ENCODE peak calls at places on chromosomes 4 and X, in eight cellular contexts. T, U, G, E, S, N, A and J are unnamed samples.

GRCh38 chr4:139609647-139610046 is 53.6 kb upstream of the SETD7 start:
- DNase-seq in T (no peak), U (no peak), G (no peak), E (peak), S (peak), N (no peak), A (peak), J (peak)

GRCh38 chr4:7428261-7429068 is 6.3 kb downstream of the PSAPL1 start:
- DNase-seq in T (no peak), U (no peak), G (peak), E (no peak), S (no peak), N (no peak), A (no peak), J (no peak)

GRCh38 chr4:21709031-21709430 is 239.5 kb downstream of the KCNIP4 start:
- DNase-seq in T (no peak), U (no peak), G (no peak), E (no peak), S (no peak), N (no peak), A (no peak), J (no peak)

GRCh38 chr4:37977471-37978452 is 17.6 kb downstream of the PTTG2 start:
- DNase-seq in T (peak), U (peak), G (peak), E (peak), S (peak), N (peak), A (peak), J (peak)

GRCh38 chr4:30434656-30435055 is 285.5 kb upstream of the PCDH7 start:
- DNase-seq in T (no peak), U (no peak), G (no peak), E (no peak), S (no peak), N (no peak), A (no peak), J (no peak)

GRCh38 chr4:132386130-132386529 is 763.0 kb upstream of the PCDH10 start:
- DNase-seq in T (no peak), U (no peak), G (no peak), E (no peak), S (no peak), N (no peak), A (no peak), J (no peak)

GRCh38 chr4:2595436-2595835 is 59.0 kb downstream of the FAM193A start:
- DNase-seq in T (no peak), U (no peak), G (peak), E (no peak), S (no peak), N (no peak), A (no peak), J (no peak)

GRCh38 chr4:100128338-100128737 is 61.9 kb downstream of the DDIT4L start:
- DNase-seq in T (no peak), U (no peak), G (no peak), E (no peak), S (no peak), N (no peak), A (no peak), J (no peak)

GRCh38 chr4:76663794-76664193 is 228.8 kb downstream of the SHROOM3 start:
- DNase-seq in T (no peak), U (no peak), G (no peak), E (no peak), S (no peak), N (no peak), A (peak), J (no peak)

GRCh38 chrX:69163936-69164741 is 1.1 kb downstream of the PJA1 start:
- DNase-seq in T (peak), U (no peak), G (peak), E (no peak), S (no peak), N (no peak), A (no peak), J (no peak)

GRCh38 chr4:3041192-3042142 is 32.9 kb downstream of the HTT-AS start:
- DNase-seq in T (no peak), U (peak), G (peak), E (peak), S (peak), N (no peak), A (peak), J (peak)

GRCh38 chrX:16528620-16529019 is 121.3 kb upstream of the S100G start:
- DNase-seq in T (no peak), U (no peak), G (no peak), E (no peak), S (no peak), N (no peak), A (no peak), J (no peak)

GRCh38 chr4:72893354-72894066 is 176.0 kb downstream of the COX18 start:
- DNase-seq in T (no peak), U (no peak), G (no peak), E (no peak), S (no peak), N (no peak), A (no peak), J (no peak)

GRCh38 chr4:40183615-40184411 is 13.0 kb upstream of the RHOH start:
- DNase-seq in T (no peak), U (no peak), G (no peak), E (no peak), S (peak), N (no peak), A (no peak), J (peak)

GRCh38 chr4:137621056-137621455 is 88.8 kb upstream of the PCDH18 start:
- DNase-seq in T (no peak), U (no peak), G (no peak), E (no peak), S (no peak), N (no peak), A (no peak), J (no peak)

GRCh38 chr4:173494013-173494970 is 35.7 kb downstream of the HAND2 start:
- DNase-seq in T (peak), U (no peak), G (peak), E (peak), S (peak), N (no peak), A (peak), J (peak)

GRCh38 chr4:20422398-20422797 is 170.7 kb downstream of the SLIT2 start:
- DNase-seq in T (peak), U (no peak), G (no peak), E (peak), S (peak), N (peak), A (peak), J (peak)

GRCh38 chrX:138775501-138775900 is 64.0 kb upstream of the FGF13 start:
- DNase-seq in T (no peak), U (no peak), G (no peak), E (peak), S (peak), N (no peak), A (peak), J (peak)

GRCh38 chrX:9902651-9903050 is 64.5 kb upstream of the CLDN34 start:
- DNase-seq in T (no peak), U (no peak), G (no peak), E (no peak), S (no peak), N (no peak), A (peak), J (no peak)

GRCh38 chr4:113248320-113248719 is 198.9 kb downstream of the ANK2 start:
- DNase-seq in T (no peak), U (no peak), G (no peak), E (no peak), S (no peak), N (no peak), A (no peak), J (no peak)

GRCh38 chr4:2320152-2320551 is 58.2 kb upstream of the MXD4 start:
- DNase-seq in T (no peak), U (no peak), G (no peak), E (no peak), S (no peak), N (peak), A (no peak), J (no peak)

GRCh38 chr4:112515278-112516075 is 503 bp downstream of the NEUROG2 start:
- DNase-seq in T (no peak), U (peak), G (peak), E (no peak), S (peak), N (peak), A (peak), J (no peak)

GRCh38 chr4:57059890-57060716 is 50.1 kb downstream of the IGFBP7 start:
- DNase-seq in T (no peak), U (no peak), G (no peak), E (no peak), S (no peak), N (no peak), A (no peak), J (no peak)

GRCh38 chr4:52869196-52869595 is 7.1 kb downstream of the RASL11B start:
- DNase-seq in T (no peak), U (peak), G (peak), E (peak), S (peak), N (no peak), A (no peak), J (no peak)

GRCh38 chrX:50827996-50828395 is 14.0 kb upstream of the SHROOM4 start:
- DNase-seq in T (no peak), U (no peak), G (no peak), E (peak), S (peak), N (no peak), A (peak), J (no peak)

GRCh38 chr4:164251257-164251656 is 502.7 kb upstream of the SMIM31 start:
- DNase-seq in T (no peak), U (no peak), G (no peak), E (no peak), S (no peak), N (no peak), A (no peak), J (no peak)
- TF ChIP-seq CTCF in T (no peak), U (no peak), G (no peak), E (no peak), S (no peak), N (no peak), A (no peak), J (no peak)

DNA sequence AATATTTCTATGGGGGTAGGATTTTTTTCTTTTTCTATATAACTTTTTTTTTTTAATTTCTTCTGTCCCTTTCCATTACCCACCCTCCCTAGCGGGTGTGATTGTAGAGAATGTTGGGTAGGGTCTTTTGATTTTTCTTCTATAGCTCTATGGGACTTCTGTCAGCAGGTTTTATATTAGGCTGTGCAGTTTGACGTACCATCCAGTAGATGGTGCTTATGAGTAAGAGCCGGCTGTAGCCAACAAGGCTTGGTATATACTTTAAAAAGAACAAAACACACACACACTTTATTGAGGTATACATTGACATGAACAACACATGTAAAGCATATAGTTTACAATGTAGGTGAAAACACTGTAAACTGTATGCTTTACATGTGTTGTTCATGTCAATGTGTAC is 247.9 kb upstream of the POF1B start:
- DNase-seq in T (no peak), U (no peak), G (no peak), E (no peak), S (no peak), N (no peak), A (peak), J (no peak)
- TF ChIP-seq CTCF in T (no peak), U (no peak), G (no peak), E (peak), S (peak), N (peak), A (peak), J (no peak)

GRCh38 chr4:103201724-103202123 is 3.6 kb upstream of the CENPE start:
- DNase-seq in T (no peak), U (no peak), G (no peak), E (no peak), S (no peak), N (no peak), A (no peak), J (no peak)

GRCh38 chr4:103204114-103204513 is 6.0 kb upstream of the CENPE start:
- DNase-seq in T (no peak), U (no peak), G (no peak), E (peak), S (peak), N (no peak), A (peak), J (peak)

GRCh38 chr4:103207673-103208072 is 9.5 kb upstream of the CENPE start:
- DNase-seq in T (no peak), U (no peak), G (no peak), E (no peak), S (peak), N (no peak), A (peak), J (no peak)
- TF ChIP-seq CTCF in T (no peak), U (no peak), G (no peak), E (no peak), S (peak), N (no peak), A (peak), J (no peak)

GRCh38 chrX:83469551-83469950 is 38.5 kb upstream of the POU3F4 start:
- DNase-seq in T (no peak), U (no peak), G (no peak), E (no peak), S (peak), N (no peak), A (peak), J (no peak)
- TF ChIP-seq CTCF in T (peak), U (peak), G (peak), E (no peak), S (peak), N (peak), A (peak), J (peak)

DNA sequence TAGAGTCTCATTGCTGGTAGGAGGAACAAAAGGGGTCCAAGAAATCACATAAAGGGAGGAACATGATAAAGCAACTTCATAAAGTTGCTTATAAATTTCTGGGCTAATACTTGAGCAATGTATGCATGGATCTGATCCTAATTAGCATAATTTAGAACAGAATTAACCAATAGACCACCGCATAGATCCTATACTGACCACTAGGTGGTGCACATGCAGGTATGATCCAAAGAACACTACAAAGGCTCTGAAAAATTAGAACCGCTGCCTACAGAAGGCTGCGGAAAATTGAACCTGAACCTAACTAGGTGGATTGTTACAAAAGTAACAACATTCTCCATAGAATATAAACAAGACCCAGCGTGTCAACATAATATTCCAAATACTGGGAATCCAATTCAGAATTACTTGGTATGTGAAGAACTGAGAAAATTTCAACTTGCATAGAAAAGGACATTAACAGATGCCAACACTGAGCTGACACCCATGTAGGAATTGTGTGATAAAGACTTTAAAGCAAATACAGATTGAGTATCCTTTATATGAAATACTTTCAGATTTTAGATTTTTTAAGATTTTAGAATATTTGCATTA is 23.3 kb downstream of the BRCC3 start:
- DNase-seq in T (no peak), U (no peak), G (no peak), E (peak), S (peak), N (no peak), A (peak), J (no peak)
- TF ChIP-seq CTCF in T (peak), U (peak), G (peak), E (peak), S (peak), N (peak), A (peak), J (peak)

GRCh38 chr4:144787365-144788263 is 141.7 kb downstream of the HHIP start:
- DNase-seq in T (no peak), U (no peak), G (no peak), E (peak), S (peak), N (no peak), A (peak), J (peak)
- TF ChIP-seq CTCF in T (peak), U (peak), G (peak), E (peak), S (peak), N (peak), A (peak), J (peak)

DNA sequence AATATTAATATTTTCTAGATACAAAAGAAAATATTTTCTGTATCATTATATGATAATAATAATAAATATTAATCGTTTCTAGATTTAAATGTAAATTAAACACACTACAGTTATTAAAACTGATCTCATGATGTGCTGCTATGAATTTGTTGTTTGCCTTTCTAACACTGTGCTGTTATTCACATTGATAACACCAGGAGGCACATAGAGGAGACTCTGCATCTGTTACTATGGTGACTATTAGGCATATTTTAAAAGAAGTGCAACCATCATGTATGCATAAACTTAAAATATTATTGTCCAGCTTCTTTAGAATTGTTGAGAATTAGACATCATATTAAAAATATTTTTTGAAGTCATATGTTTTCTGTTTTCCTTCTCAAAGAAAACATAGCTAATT is 11.8 kb upstream of the PDGFC start:
- DNase-seq in T (no peak), U (no peak), G (no peak), E (no peak), S (peak), N (no peak), A (peak), J (peak)
- TF ChIP-seq CTCF in T (peak), U (no peak), G (peak), E (peak), S (peak), N (peak), A (peak), J (peak)

GRCh38 chr4:70945452-70946055 is 43.4 kb downstream of the MOB1B start:
- DNase-seq in T (no peak), U (no peak), G (no peak), E (peak), S (no peak), N (no peak), A (no peak), J (peak)

GRCh38 chr4:70945046-70945445 is 42.9 kb downstream of the MOB1B start:
- DNase-seq in T (no peak), U (no peak), G (no peak), E (no peak), S (no peak), N (no peak), A (peak), J (no peak)

GRCh38 chr4:70946944-70947343 is 44.8 kb downstream of the MOB1B start:
- DNase-seq in T (no peak), U (no peak), G (no peak), E (no peak), S (peak), N (no peak), A (no peak), J (no peak)

GRCh38 chr4:70954032-70954431 is 39.4 kb upstream of the DCK start:
- DNase-seq in T (no peak), U (no peak), G (no peak), E (peak), S (peak), N (no peak), A (no peak), J (no peak)

DNA sequence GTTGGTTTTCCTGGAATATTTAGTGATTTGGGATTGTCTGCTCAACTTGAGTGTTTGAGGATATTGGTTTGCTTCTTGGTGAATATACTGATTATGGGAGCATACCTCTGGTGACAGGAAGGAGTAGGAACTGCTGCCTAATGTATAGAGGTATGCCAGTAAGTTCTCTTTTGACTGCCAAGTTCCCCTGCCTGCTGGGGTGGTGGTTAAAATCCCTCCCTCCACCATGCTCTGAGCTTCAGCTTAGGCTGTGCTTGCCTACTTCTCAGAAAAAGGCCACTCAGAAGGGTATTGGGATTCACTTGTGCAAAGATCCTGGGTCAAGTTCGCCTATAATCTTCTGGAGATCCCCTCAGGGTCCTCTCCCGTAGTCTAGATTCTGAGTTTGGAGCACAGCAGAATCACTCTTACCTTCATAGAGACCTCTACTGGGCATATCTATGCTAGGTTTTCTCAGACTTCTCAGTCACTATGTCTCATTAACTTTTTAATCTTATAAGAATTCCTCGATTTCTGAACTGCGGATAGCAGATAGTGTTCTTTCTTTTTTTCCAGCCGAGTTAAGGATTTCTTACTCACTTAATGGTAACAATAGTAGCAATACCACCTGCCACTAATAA is 44.7 kb upstream of the DCK start:
- DNase-seq in T (no peak), U (no peak), G (no peak), E (no peak), S (no peak), N (no peak), A (peak), J (no peak)
- TF ChIP-seq CTCF in T (no peak), U (no peak), G (no peak), E (no peak), S (no peak), N (no peak), A (peak), J (no peak)

DNA sequence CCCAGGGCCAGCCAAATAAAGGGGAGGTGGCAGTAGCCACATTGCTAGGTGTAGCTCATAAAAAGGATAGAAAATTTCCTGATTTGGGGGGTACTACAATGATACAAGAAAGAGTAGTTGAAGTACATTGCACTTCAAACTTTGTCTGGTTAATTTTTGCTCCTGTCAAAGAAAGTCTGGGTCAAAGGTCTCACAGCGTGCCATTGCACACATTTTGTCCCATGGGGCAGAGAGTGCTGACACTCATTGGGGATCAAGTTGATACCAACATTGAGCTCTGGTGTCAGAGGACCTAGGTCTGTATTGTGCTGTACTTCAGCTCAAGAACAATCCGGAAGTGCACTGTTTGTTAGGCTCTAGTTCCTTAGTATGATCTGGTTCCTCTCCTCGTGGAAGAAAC is 229.2 kb upstream of the AGTR2 start:
- DNase-seq in T (no peak), U (no peak), G (no peak), E (no peak), S (no peak), N (no peak), A (no peak), J (no peak)
- TF ChIP-seq CTCF in T (no peak), U (no peak), G (no peak), E (no peak), S (no peak), N (no peak), A (no peak), J (no peak)